ENCODE peak calls at places on chromosomes 7 and 10, in ten cellular contexts. One of them, this sample, is unnamed.

GRCh38 chr7:51062222-51062987 is 254.2 kb downstream of the COBL start:
- DNase-seq in HS-27A: no peak
- DNase-seq in B cell: no peak
- DNase-seq in ureter: no peak
- DNase-seq in putamen: peak
- DNase-seq in CD8-positive, alpha-beta memory T cell: no peak
- DNase-seq in HCEC 1CT: no peak
- DNase-seq in neuronal stem cell: no peak
- DNase-seq in natural killer cell treated with Interleukin-12 subunit alpha and Interleukin-12 subunit beta and Interleukin-15 and Interleukin-18, amount 100 ng/mL, for 72 hours: no peak
- DNase-seq in HEK293T: no peak
- DNase-seq in this sample: no peak

GRCh38 chr7:79979437-79979836 is 155.2 kb upstream of the GNAI1 start:
- DNase-seq in HEK293T: no peak
- DNase-seq in putamen: no peak
- DNase-seq in HS-27A: no peak
- DNase-seq in HCEC 1CT: peak
- DNase-seq in natural killer cell treated with Interleukin-12 subunit alpha and Interleukin-12 subunit beta and Interleukin-15 and Interleukin-18, amount 100 ng/mL, for 72 hours: no peak
- DNase-seq in B cell: no peak
- DNase-seq in ureter: no peak
- DNase-seq in neuronal stem cell: no peak
- DNase-seq in CD8-positive, alpha-beta memory T cell: no peak
- DNase-seq in this sample: peak

GRCh38 chr10:109887272-109887671 is 36.0 kb downstream of the XPNPEP1 start:
- DNase-seq in HEK293T: no peak
- DNase-seq in neuronal stem cell: no peak
- DNase-seq in HCEC 1CT: no peak
- DNase-seq in natural killer cell treated with Interleukin-12 subunit alpha and Interleukin-12 subunit beta and Interleukin-15 and Interleukin-18, amount 100 ng/mL, for 72 hours: no peak
- DNase-seq in B cell: no peak
- DNase-seq in ureter: no peak
- DNase-seq in HS-27A: no peak
- DNase-seq in putamen: no peak
- DNase-seq in CD8-positive, alpha-beta memory T cell: no peak
- DNase-seq in this sample: no peak

GRCh38 chr7:51350195-51350896 is 33.7 kb upstream of the COBL start:
- DNase-seq in ureter: no peak
- DNase-seq in CD8-positive, alpha-beta memory T cell: no peak
- DNase-seq in HEK293T: peak
- DNase-seq in putamen: no peak
- DNase-seq in HCEC 1CT: no peak
- DNase-seq in neuronal stem cell: no peak
- DNase-seq in HS-27A: no peak
- DNase-seq in B cell: no peak
- DNase-seq in natural killer cell treated with Interleukin-12 subunit alpha and Interleukin-12 subunit beta and Interleukin-15 and Interleukin-18, amount 100 ng/mL, for 72 hours: no peak
- DNase-seq in this sample: peak

GRCh38 chr10:20004087-20004523 is 187.9 kb downstream of the PLXDC2 start:
- DNase-seq in neuronal stem cell: no peak
- DNase-seq in HS-27A: no peak
- DNase-seq in putamen: no peak
- DNase-seq in B cell: no peak
- DNase-seq in HEK293T: no peak
- DNase-seq in HCEC 1CT: no peak
- DNase-seq in natural killer cell treated with Interleukin-12 subunit alpha and Interleukin-12 subunit beta and Interleukin-15 and Interleukin-18, amount 100 ng/mL, for 72 hours: no peak
- DNase-seq in ureter: no peak
- DNase-seq in CD8-positive, alpha-beta memory T cell: no peak
- DNase-seq in this sample: no peak

GRCh38 chr10:48271323-48271722 is 3.2 kb downstream of the FRMPD2 start:
- DNase-seq in B cell: no peak
- DNase-seq in CD8-positive, alpha-beta memory T cell: no peak
- DNase-seq in putamen: peak
- DNase-seq in ureter: no peak
- DNase-seq in neuronal stem cell: no peak
- DNase-seq in natural killer cell treated with Interleukin-12 subunit alpha and Interleukin-12 subunit beta and Interleukin-15 and Interleukin-18, amount 100 ng/mL, for 72 hours: no peak
- DNase-seq in HS-27A: no peak
- DNase-seq in HEK293T: no peak
- DNase-seq in HCEC 1CT: no peak
- DNase-seq in this sample: no peak

GRCh38 chr7:41054960-41055700 is 647.8 kb downstream of the INHBA start:
- DNase-seq in CD8-positive, alpha-beta memory T cell: no peak
- DNase-seq in ureter: no peak
- DNase-seq in B cell: no peak
- DNase-seq in neuronal stem cell: no peak
- DNase-seq in HEK293T: no peak
- DNase-seq in putamen: no peak
- DNase-seq in HCEC 1CT: no peak
- DNase-seq in natural killer cell treated with Interleukin-12 subunit alpha and Interleukin-12 subunit beta and Interleukin-15 and Interleukin-18, amount 100 ng/mL, for 72 hours: no peak
- DNase-seq in HS-27A: no peak
- DNase-seq in this sample: no peak

GRCh38 chr10:43395571-43396060 is 13.4 kb downstream of the HNRNPF start:
- DNase-seq in neuronal stem cell: no peak
- DNase-seq in CD8-positive, alpha-beta memory T cell: peak
- DNase-seq in HCEC 1CT: no peak
- DNase-seq in putamen: no peak
- DNase-seq in HEK293T: no peak
- DNase-seq in natural killer cell treated with Interleukin-12 subunit alpha and Interleukin-12 subunit beta and Interleukin-15 and Interleukin-18, amount 100 ng/mL, for 72 hours: no peak
- DNase-seq in ureter: no peak
- DNase-seq in HS-27A: no peak
- DNase-seq in B cell: no peak
- DNase-seq in this sample: no peak

GRCh38 chr10:73771722-73772279 is 10.0 kb upstream of the CHCHD1 start:
- DNase-seq in HCEC 1CT: peak
- DNase-seq in HS-27A: no peak
- DNase-seq in HEK293T: peak
- DNase-seq in neuronal stem cell: no peak
- DNase-seq in natural killer cell treated with Interleukin-12 subunit alpha and Interleukin-12 subunit beta and Interleukin-15 and Interleukin-18, amount 100 ng/mL, for 72 hours: no peak
- DNase-seq in B cell: peak
- DNase-seq in CD8-positive, alpha-beta memory T cell: no peak
- DNase-seq in putamen: peak
- DNase-seq in ureter: peak
- DNase-seq in this sample: no peak

GRCh38 chr7:28626629-28627262 is 214.4 kb downstream of the CREB5 start:
- DNase-seq in neuronal stem cell: peak
- DNase-seq in HCEC 1CT: peak
- DNase-seq in ureter: no peak
- DNase-seq in natural killer cell treated with Interleukin-12 subunit alpha and Interleukin-12 subunit beta and Interleukin-15 and Interleukin-18, amount 100 ng/mL, for 72 hours: no peak
- DNase-seq in putamen: no peak
- DNase-seq in HS-27A: no peak
- DNase-seq in CD8-positive, alpha-beta memory T cell: peak
- DNase-seq in B cell: peak
- DNase-seq in HEK293T: peak
- DNase-seq in this sample: peak